ENCODE peak calls at places on chromosome 11, in eight cellular contexts. W, D, J, L, R, A, B and F are unnamed samples.

GRCh38 chr11:28657378-28658030 is 549.3 kb downstream of the METTL15 start:
- DNase-seq in R (peak), A (no peak), D (no peak), L (no peak), B (no peak), J (no peak), W (no peak), F (no peak)

GRCh38 chr11:133917921-133918605 is 38.7 kb downstream of the IGSF9B start:
- DNase-seq in R (no peak), L (no peak), W (no peak), B (no peak), D (no peak), A (no peak), J (no peak), F (no peak)

GRCh38 chr11:12179521-12179920 is 69.1 kb downstream of the MICAL2 start:
- DNase-seq in B (no peak), W (no peak), R (no peak), L (peak), D (peak), A (no peak), J (no peak), F (no peak)

GRCh38 chr11:65606876-65607613 is 7.0 kb downstream of the MAP3K11 start:
- DNase-seq in L (peak), A (no peak), W (peak), D (peak), B (peak), R (no peak), J (peak), F (peak)

GRCh38 chr11:118640332-118641154 is 33.1 kb downstream of the PHLDB1 start:
- DNase-seq in D (no peak), J (no peak), L (no peak), A (no peak), W (no peak), B (no peak), R (peak), F (no peak)

GRCh38 chr11:1502971-1503707 is 16.6 kb upstream of the MOB2 start:
- DNase-seq in A (peak), L (no peak), R (no peak), W (no peak), J (no peak), D (no peak), B (no peak), F (no peak)

GRCh38 chr11:29119691-29120328 is 897.0 kb downstream of the KCNA4 start:
- DNase-seq in B (no peak), D (peak), W (no peak), J (peak), A (no peak), R (peak), L (no peak), F (peak)

GRCh38 chr11:45395421-45395820 is 109.3 kb upstream of the SYT13 start:
- DNase-seq in L (no peak), B (no peak), A (no peak), R (no peak), W (no peak), J (no peak), D (no peak), F (no peak)

GRCh38 chr11:64100345-64100744 is 64.6 kb downstream of the FLRT1 start:
- DNase-seq in A (no peak), L (no peak), B (no peak), R (no peak), D (no peak), W (no peak), J (no peak), F (no peak)
- TF ChIP-seq CTCF in A (no peak), L (no peak), B (no peak), R (peak), D (peak), W (no peak), J (peak), F (peak)

GRCh38 chr11:32434387-32435151 is 770 bp downstream of the WT1 start:
- DNase-seq in L (no peak), R (peak), W (no peak), A (no peak), D (no peak), B (no peak), J (no peak), F (no peak)
- TF ChIP-seq CTCF in L (no peak), R (peak), W (no peak), A (no peak), D (no peak), B (no peak), J (no peak), F (no peak)

DNA sequence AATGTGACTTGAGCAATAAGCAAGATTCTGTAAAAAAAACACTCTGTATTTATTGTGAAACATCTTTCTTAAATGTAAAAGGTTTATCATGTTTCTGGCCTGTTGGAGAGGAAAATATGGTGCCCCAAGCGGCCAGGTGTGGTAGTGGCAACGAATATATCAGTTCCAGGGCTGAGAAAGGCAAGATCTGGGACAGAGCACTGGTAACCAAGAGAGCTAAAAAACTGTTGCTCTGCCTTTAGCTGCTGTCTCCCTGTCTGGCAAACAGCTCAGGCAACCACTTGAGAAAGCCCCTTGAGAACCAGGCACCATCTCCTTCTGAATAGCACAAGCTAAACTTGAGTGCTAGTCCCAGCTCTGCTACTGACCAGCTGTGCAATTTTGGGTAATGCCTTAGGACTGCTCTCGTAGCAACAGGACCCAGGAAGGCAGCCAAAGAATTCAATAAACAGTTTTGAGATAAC is 129.9 kb downstream of the KCNC1 start:
- DNase-seq in A (no peak), J (no peak), B (no peak), R (peak), D (no peak), L (no peak), W (peak), F (no peak)
- TF ChIP-seq CTCF in A (no peak), J (peak), B (no peak), R (peak), D (peak), L (peak), W (peak), F (peak)

GRCh38 chr11:36450391-36450714 is 59.7 kb downstream of the TRAF6 start:
- DNase-seq in B (no peak), W (no peak), D (no peak), J (no peak), R (no peak), L (no peak), A (no peak), F (no peak)
- TF ChIP-seq CTCF in B (no peak), W (no peak), D (no peak), J (no peak), R (no peak), L (no peak), A (no peak), F (no peak)

GRCh38 chr11:110712643-110713468 is 619 bp upstream of the ARHGAP20 start:
- DNase-seq in B (peak), J (no peak), R (no peak), A (peak), L (peak), D (peak), W (peak), F (no peak)
- TF ChIP-seq CTCF in B (no peak), J (peak), R (no peak), A (no peak), L (peak), D (peak), W (peak), F (no peak)